ENCODE peak calls at places on chromosomes 5 and 9, in six cellular contexts. R is tibial artery, I is keratinocyte, B is neuronal stem cell, N is aorta, M is foreskin keratinocyte. L is an unnamed sample.

GRCh38 chr5:9440517-9440916 is 105.4 kb downstream of the SEMA5A start:
- DNase-seq in R (no peak), I (peak), B (no peak), N (no peak), M (peak), L (no peak)

GRCh38 chr5:33890147-33890546 is 1.6 kb downstream of the ADAMTS12 start:
- DNase-seq in R (no peak), I (no peak), B (no peak), N (no peak), M (no peak), L (no peak)

GRCh38 chr5:11619339-11620028 is 284.8 kb downstream of the CTNND2 start:
- DNase-seq in R (no peak), I (no peak), B (no peak), N (no peak), M (no peak), L (no peak)

GRCh38 chr9:114155967-114156294 is 594 bp downstream of the COL27A1 start:
- DNase-seq in R (no peak), I (no peak), B (no peak), N (peak), M (no peak), L (no peak)

GRCh38 chr9:111120526-111120925 is 82.3 kb upstream of the LPAR1 start:
- DNase-seq in R (no peak), I (no peak), B (no peak), N (no peak), M (no peak), L (no peak)

GRCh38 chr5:10678236-10678635 is 82.8 kb downstream of the DAP start:
- DNase-seq in R (no peak), I (no peak), B (no peak), N (no peak), M (no peak), L (no peak)

GRCh38 chr9:79264511-79265448 is 307.0 kb upstream of the TLE4 start:
- DNase-seq in R (no peak), I (no peak), B (no peak), N (no peak), M (no peak), L (no peak)

GRCh38 chr5:116492016-116492623 is 82.5 kb downstream of the SEMA6A start:
- DNase-seq in R (no peak), I (peak), B (no peak), N (no peak), M (peak), L (no peak)

GRCh38 chr5:21199087-21199486 is 1211.1 kb upstream of the CDH18 start:
- DNase-seq in R (no peak), I (no peak), B (no peak), N (no peak), M (no peak), L (no peak)

GRCh38 chr5:92917044-92917443 is 664.0 kb downstream of the NR2F1-AS1 start:
- DNase-seq in R (no peak), I (no peak), B (no peak), N (no peak), M (no peak), L (no peak)

GRCh38 chr5:98096155-98096554 is 677.3 kb upstream of the RGMB start:
- DNase-seq in R (no peak), I (no peak), B (no peak), N (no peak), M (no peak), L (no peak)

GRCh38 chr5:75611324-75612210 is at the start of gene ANKDD1B:
- DNase-seq in R (peak), I (peak), B (peak), N (peak), M (no peak), L (no peak)

GRCh38 chr9:35891649-35892048 is 14.4 kb upstream of the HRCT1 start:
- DNase-seq in R (no peak), I (no peak), B (no peak), N (no peak), M (no peak), L (no peak)

GRCh38 chr9:84846501-84847323 is 177.2 kb downstream of the NTRK2 start:
- DNase-seq in R (no peak), I (no peak), B (no peak), N (no peak), M (no peak), L (no peak)
- H3K27ac ChIP-seq in R (no peak), I (no peak), B (peak), N (no peak), M (no peak), L (no peak)

GRCh38 chr5:126948453-126948852 is 81.9 kb downstream of the MARCHF3 start:
- DNase-seq in R (no peak), I (no peak), B (no peak), N (no peak), M (no peak), L (no peak)
- H3K27ac ChIP-seq in R (no peak), I (no peak), B (no peak), N (no peak), M (no peak), L (no peak)

GRCh38 chr5:179679014-179679674 is 1.7 kb downstream of the CBY3 start:
- DNase-seq in R (peak), I (no peak), B (peak), N (peak), M (peak), L (peak)
- H3K27ac ChIP-seq in R (peak), I (no peak), B (no peak), N (no peak), M (no peak), L (peak)

GRCh38 chr9:125789196-125789595 is 42.0 kb downstream of the PBX3 start:
- DNase-seq in R (no peak), I (no peak), B (no peak), N (no peak), M (no peak), L (no peak)

GRCh38 chr9:125787715-125788114 is 40.5 kb downstream of the PBX3 start:
- DNase-seq in R (no peak), I (no peak), B (no peak), N (no peak), M (no peak), L (no peak)

GRCh38 chr9:125782718-125783117 is 35.5 kb downstream of the PBX3 start:
- DNase-seq in R (no peak), I (no peak), B (no peak), N (no peak), M (no peak), L (no peak)

GRCh38 chr9:125784286-125785049 is 37.3 kb downstream of the PBX3 start:
- DNase-seq in R (no peak), I (no peak), B (no peak), N (no peak), M (no peak), L (no peak)

GRCh38 chr9:125785187-125785840 is 38.1 kb downstream of the PBX3 start:
- DNase-seq in R (no peak), I (no peak), B (no peak), N (peak), M (no peak), L (no peak)
- H3K27ac ChIP-seq in R (peak), I (no peak), B (no peak), N (no peak), M (no peak), L (no peak)

DNA sequence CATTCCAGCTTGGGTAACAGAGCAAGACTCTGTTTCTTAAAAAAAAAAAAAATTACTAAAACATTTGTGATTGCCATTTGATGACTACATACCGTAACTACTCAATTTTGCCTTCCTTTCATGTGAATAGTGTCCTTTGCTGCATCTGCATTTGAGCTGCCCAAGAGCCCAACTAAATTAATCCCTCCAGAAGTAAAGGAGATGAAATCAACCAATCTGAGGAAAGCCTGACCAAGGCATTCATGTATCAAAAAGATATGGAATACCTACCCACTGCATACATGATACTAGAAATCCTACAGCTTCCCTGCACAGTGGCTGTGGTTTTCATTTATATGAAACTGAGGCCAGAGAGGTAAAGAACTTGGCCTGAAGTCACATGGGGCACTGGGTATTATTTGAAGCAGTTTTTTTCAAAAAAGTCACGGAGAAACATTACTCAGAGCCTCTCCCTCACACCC is 177.5 kb downstream of the AOPEP start:
- DNase-seq in R (no peak), I (no peak), B (no peak), N (no peak), M (no peak), L (no peak)
- H3K27ac ChIP-seq in R (peak), I (no peak), B (no peak), N (peak), M (no peak), L (no peak)

DNA sequence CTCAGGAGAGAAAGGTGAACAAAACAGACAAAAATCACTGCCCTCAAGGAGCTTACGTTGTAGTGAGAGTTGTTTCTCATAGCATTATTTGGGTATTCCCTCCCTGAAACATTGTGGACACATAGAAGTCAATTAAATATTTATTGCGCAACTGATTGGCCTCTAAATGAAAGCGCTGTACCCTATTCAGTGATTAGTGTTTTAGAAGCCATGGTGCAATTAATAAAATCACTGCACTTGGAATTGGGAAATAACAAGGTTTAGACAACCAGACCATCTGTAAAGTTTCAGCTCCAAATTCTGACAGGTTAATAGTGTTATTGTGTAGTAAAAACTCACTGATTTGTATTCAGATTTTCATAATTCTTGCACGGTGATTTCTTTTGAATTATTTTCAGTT is 35.9 kb downstream of the TNPO1 start:
- DNase-seq in R (no peak), I (no peak), B (no peak), N (no peak), M (no peak), L (no peak)
- H3K27ac ChIP-seq in R (no peak), I (no peak), B (no peak), N (no peak), M (no peak), L (no peak)

DNA sequence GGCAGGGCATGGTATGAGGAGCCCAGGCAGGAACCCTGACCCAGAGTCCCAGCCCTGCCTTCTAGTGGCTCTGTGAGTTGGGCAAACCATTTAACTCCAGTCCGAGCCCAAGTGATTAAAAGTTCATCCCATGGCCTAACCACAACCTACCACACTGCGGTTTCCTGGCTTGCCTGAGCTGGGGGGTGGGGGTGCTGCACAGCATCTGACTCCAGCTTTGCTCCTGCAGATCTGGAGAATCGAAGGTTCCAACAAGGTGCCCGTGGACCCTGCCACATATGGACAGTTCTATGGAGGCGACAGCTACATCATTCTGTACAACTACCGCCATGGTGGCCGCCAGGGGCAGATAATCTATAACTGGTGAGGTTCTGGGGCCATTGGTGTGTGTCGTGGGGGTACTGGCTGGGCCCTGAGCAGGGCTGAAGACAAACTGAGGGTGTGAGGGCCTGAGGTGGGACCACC is 49.0 kb downstream of the STOM start:
- DNase-seq in R (no peak), I (no peak), B (no peak), N (no peak), M (no peak), L (no peak)
- H3K27ac ChIP-seq in R (peak), I (no peak), B (no peak), N (peak), M (no peak), L (peak)

GRCh38 chr5:36390640-36391039 is 88.9 kb upstream of the RANBP3L start:
- DNase-seq in R (no peak), I (no peak), B (no peak), N (no peak), M (no peak), L (no peak)

GRCh38 chr5:36393656-36394438 is 92.1 kb upstream of the RANBP3L start:
- DNase-seq in R (no peak), I (no peak), B (no peak), N (no peak), M (no peak), L (no peak)

GRCh38 chr5:36395260-36395659 is 93.6 kb upstream of the RANBP3L start:
- DNase-seq in R (no peak), I (no peak), B (no peak), N (no peak), M (no peak), L (no peak)

GRCh38 chr5:36392186-36392585 is 90.5 kb upstream of the RANBP3L start:
- DNase-seq in R (no peak), I (no peak), B (no peak), N (no peak), M (no peak), L (no peak)

GRCh38 chr5:36392818-36393217 is 91.1 kb upstream of the RANBP3L start:
- DNase-seq in R (no peak), I (no peak), B (no peak), N (no peak), M (no peak), L (no peak)
- H3K27ac ChIP-seq in R (peak), I (no peak), B (no peak), N (peak), M (no peak), L (peak)

L was measured in right atrium auricular region.